ENCODE peak calls at places on chromosome 1, in six cellular contexts. U is left ventricle myocardium inferior, E is cardiac muscle cell, S is kidney epithelial cell, G is GM23338, I is OCI-LY7. A is an unnamed sample.

GRCh38 chr1:2821970-2822620 is 20.6 kb upstream of the TTC34 start:
- DNase-seq in S (no peak), U (peak; percentile 48), I (peak; percentile 7), G (peak; percentile 58), E (no peak), A (no peak)

GRCh38 chr1:233114159-233114558 is 163.7 kb downstream of the NTPCR start:
- DNase-seq in G (peak; percentile 25), S (no peak), U (no peak), E (no peak), I (no peak), A (no peak)

GRCh38 chr1:239952348-239953307 is 139.1 kb upstream of the FMN2 start:
- DNase-seq in G (peak; percentile 60), S (no peak), E (peak; percentile 14), U (no peak), I (no peak), A (no peak)

GRCh38 chr1:226741009-226741408 is 1.9 kb upstream of the ITPKB start:
- DNase-seq in G (no peak), S (no peak), E (no peak), I (peak; percentile 86), U (no peak), A (no peak)

GRCh38 chr1:68270993-68271392 is 38.7 kb upstream of the WLS start:
- DNase-seq in S (no peak), U (no peak), I (no peak), E (no peak), G (no peak), A (no peak)

GRCh38 chr1:229699613-229700242 is 73.7 kb downstream of the URB2 start:
- DNase-seq in U (no peak), S (no peak), I (no peak), E (no peak), G (no peak), A (no peak)

GRCh38 chr1:225737179-225737578 is 40.4 kb upstream of the SRP9 start:
- DNase-seq in S (no peak), U (no peak), I (no peak), G (no peak), E (no peak), A (no peak)

GRCh38 chr1:179231923-179232322 is 2.4 kb upstream of the ABL2 start:
- DNase-seq in I (no peak), S (no peak), G (no peak), E (no peak), U (no peak), A (no peak)

GRCh38 chr1:230224101-230224927 is 157.3 kb downstream of the GALNT2 start:
- DNase-seq in I (no peak), G (no peak), E (no peak), S (no peak), U (no peak), A (no peak)

GRCh38 chr1:206512521-206513180 is 5.3 kb downstream of the RASSF5 start:
- DNase-seq in S (no peak), U (no peak), I (no peak), G (no peak), E (no peak), A (no peak)

GRCh38 chr1:206509612-206510257 is 2.4 kb downstream of the RASSF5 start:
- DNase-seq in S (no peak), G (no peak), I (no peak), E (no peak), U (no peak), A (no peak)

GRCh38 chr1:206510371-206510770 is 3.0 kb downstream of the RASSF5 start:
- DNase-seq in U (no peak), S (no peak), G (no peak), E (no peak), I (no peak), A (no peak)

GRCh38 chr1:206513312-206514111 is 6.2 kb downstream of the RASSF5 start:
- DNase-seq in E (no peak), S (no peak), U (peak; percentile 70), G (no peak), I (no peak), A (no peak)

DNA sequence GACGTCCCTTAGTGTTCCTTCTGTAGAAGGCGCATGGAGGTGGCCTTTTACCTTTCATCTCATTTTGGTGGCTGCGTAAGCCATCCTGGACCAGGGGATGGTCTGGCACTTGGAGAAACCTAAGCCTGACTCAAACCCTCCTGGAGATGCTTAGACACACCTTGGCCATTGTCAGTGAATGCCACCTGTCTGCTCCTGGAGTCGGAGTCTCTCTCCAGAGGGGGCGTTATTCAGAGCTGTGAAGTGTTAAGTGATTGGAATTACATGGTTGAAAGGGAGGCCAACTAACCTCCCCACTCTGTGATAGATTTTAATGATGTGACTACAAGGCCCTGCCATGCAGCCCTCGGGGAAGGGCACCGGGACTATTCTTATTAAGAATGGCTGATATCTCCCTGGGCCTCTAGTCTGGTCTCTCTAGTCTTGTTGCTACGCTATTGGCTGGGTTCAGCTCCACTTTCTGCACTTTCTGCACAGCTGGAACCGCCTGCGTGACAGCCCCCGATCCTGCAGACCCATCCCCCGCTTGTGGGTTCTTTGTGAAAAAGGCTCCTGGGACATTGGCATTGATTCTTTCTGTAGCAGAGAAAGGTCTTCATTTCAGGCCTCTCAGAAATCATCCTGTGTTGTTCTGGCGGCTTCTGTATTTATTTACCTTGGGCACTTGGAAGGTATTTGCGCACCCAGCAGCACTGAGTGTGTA is 4.2 kb downstream of the RASSF5 start:
- DNase-seq in E (no peak), S (no peak), U (no peak), I (no peak), G (peak; percentile 40), A (no peak)
- TF ChIP-seq CTCF in E (no peak), S (no peak), U (no peak), I (no peak), G (peak; percentile 43), A (no peak)

GRCh38 chr1:205124726-205125125 is 2.9 kb upstream of the RBBP5 start:
- DNase-seq in U (no peak), G (no peak), E (no peak), I (peak; percentile 22), S (no peak), A (no peak)

GRCh38 chr1:205118810-205119209 is 3.0 kb downstream of the RBBP5 start:
- DNase-seq in I (no peak), S (no peak), G (no peak), U (no peak), E (no peak), A (no peak)

GRCh38 chr1:205121660-205122488 is at the start of gene RBBP5:
- DNase-seq in I (peak; percentile 99), E (peak; percentile 95), U (peak; percentile 95), G (peak; percentile 98), S (peak; percentile 88), A (peak; percentile 83)

GRCh38 chr1:205127646-205128045 is 5.9 kb upstream of the RBBP5 start:
- DNase-seq in E (no peak), S (no peak), U (no peak), I (no peak), G (no peak), A (no peak)

DNA sequence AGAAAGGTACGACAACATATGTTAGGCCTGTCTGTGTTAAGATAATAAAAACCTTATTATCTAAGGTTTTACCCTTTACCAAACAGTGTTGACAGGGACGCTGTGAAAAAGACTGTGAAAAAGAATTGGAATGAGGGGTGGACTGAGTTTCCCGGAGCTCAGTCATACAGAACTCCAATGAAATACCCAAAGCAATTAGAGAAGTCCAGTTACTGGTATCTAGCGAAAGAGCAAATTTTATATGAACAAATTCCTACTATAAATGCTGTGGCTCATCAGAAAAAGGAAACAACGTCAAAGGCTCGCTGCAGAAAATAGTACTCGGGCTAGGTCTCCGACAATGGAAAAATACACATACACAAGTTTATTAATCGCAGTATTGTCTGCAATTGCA is 708 bp upstream of the RBBP5 start:
- DNase-seq in G (no peak), E (no peak), I (no peak), S (no peak), U (no peak), A (no peak)
- TF ChIP-seq CTCF in G (peak; percentile 8), E (no peak), I (peak; percentile 47), S (no peak), U (no peak), A (no peak)

GRCh38 chr1:208261874-208262273 is 17.7 kb upstream of the PLXNA2 start:
- DNase-seq in I (no peak), U (no peak), S (no peak), E (no peak), G (no peak), A (no peak)
- TF ChIP-seq CTCF in I (no peak), U (no peak), S (no peak), E (no peak), G (no peak), A (no peak)

DNA sequence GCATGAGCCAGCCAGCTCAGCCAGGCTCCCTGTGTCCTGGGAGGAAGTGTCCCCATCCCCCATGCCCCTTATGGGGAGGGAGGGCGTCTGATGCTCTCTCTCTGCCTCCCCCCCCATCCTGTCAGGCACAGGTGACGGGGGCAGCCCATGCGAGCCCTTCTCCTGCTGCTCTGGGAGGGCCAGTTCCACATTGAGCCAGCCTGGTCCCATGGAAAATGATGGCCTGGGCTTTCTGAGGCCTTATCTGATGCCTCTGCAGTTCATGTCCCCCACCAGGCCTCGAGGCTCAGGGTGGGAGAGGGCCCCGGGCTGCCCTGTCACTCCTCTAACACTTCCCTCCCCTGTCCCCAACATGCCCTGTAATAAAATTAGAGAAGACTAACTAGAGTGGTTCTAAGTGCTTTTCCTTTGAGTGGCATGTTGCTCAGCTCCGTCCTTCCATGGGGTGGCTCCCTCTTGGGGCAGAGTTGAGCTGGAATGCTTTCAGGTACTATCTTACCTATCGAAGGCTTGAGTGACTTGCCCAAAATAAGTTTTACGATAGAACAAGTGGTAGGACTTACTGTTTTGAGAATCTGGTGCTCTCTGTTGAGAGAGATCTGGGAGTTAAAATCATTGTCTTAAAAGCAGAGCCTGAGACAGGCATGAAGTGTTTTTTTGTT is 1.8 kb upstream of the MTFR1L start:
- DNase-seq in G (peak; percentile 69), E (peak; percentile 84), S (no peak), I (no peak), U (peak; percentile 12), A (no peak)
- TF ChIP-seq CTCF in G (peak; percentile 55), E (peak; percentile 7), S (peak; percentile 39), I (peak; percentile 61), U (peak; percentile 27), A (no peak)

DNA sequence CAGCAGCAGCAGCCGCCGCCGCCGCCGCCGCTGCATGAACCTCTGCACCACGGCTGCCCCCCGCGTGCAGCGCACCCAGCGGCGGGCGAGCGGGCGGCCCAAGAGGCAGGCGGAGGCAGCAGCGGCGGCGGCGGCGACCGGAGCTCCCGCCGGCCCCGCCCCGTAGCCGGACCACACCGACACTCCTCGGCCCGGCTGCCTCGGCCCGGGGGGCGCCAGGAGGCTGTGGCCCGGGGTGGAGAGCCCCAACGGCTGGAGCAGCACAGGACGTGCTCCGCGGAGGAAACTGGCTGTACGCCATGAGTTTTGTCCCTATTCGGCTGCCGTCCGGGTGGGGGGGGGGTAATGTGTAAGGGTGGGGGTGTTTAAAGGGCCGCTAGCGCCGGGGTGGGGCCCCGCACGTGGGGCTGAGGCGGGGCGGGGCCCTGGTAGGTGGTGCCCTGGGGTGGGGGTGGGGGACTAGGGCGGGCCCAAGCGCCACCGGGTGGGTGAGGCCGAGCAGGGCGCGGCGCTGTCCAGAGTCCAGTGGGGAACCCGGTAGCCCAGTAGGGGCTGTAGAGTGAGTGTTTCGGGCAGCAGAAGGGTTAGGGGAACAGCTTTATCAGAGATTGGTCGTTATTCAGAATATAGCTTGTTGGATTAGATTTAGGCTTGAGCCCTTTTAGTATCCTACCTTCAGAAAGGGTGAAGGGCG is at the start of gene FAM78B:
- DNase-seq in S (no peak), U (peak; percentile 84), G (peak; percentile 78), I (peak; percentile 16), E (peak; percentile 84), A (peak; percentile 90)
- TF ChIP-seq CTCF in S (no peak), U (peak; percentile 43), G (no peak), I (no peak), E (no peak), A (peak; percentile 27)